ENCODE peak calls at places on chromosomes 2 and 18, in eight cellular contexts. E is activated naive CD4-positive, alpha-beta T cell; A is AG04450; Z is stimulated activated CD4-positive, alpha-beta T cell treated with anti-CD3 and anti-CD28 coated beads, Interleukin-1b, Interleukin-23, amount 100 ng/mL, for 1 hour; J is foreskin fibroblast; V is NCI-H345; D is mesendoderm; F is T-helper 17 cell. G is an unnamed sample.

GRCh38 chr2:133431289-133431688 is 137.0 kb downstream of the NCKAP5 start:
- DNase-seq in A (no peak), D (no peak), V (no peak), J (no peak), E (no peak), Z (no peak), F (no peak), G (no peak)

GRCh38 chr2:16630463-16630862 is 35.2 kb downstream of the CYRIA start:
- DNase-seq in D (no peak), A (no peak), V (no peak), J (no peak), E (no peak), Z (no peak), F (no peak), G (no peak)

GRCh38 chr18:54946149-54946581 is 13.1 kb downstream of the CCDC68 start:
- DNase-seq in F (no peak), V (no peak), D (no peak), E (no peak), Z (no peak), J (no peak), A (no peak), G (no peak)

GRCh38 chr2:214492152-214492551 is 81.3 kb downstream of the VWC2L start:
- DNase-seq in V (peak; percentile 98), D (no peak), E (no peak), A (no peak), J (no peak), Z (no peak), F (no peak), G (no peak)

GRCh38 chr2:3429068-3429610 is 49.6 kb downstream of the TRAPPC12 start:
- DNase-seq in F (no peak), Z (no peak), J (no peak), V (no peak), A (no peak), E (no peak), D (no peak), G (no peak)

GRCh38 chr2:156800781-156801366 is 364.7 kb downstream of the GPD2 start:
- DNase-seq in V (peak; percentile 42), Z (no peak), J (no peak), E (no peak), F (no peak), A (no peak), D (peak; percentile 52), G (no peak)

GRCh38 chr2:437772-438393 is 150.0 kb upstream of the ALKAL2 start:
- DNase-seq in A (no peak), F (peak; percentile 24), D (no peak), J (no peak), E (no peak), V (peak; percentile 73), Z (no peak), G (no peak)

GRCh38 chr2:18745431-18746272 is 156.3 kb upstream of the NT5C1B start:
- DNase-seq in Z (no peak), F (no peak), V (no peak), J (no peak), D (no peak), A (no peak), E (no peak), G (no peak)

GRCh38 chr2:205386109-205386508 is 296.2 kb upstream of the NRP2 start:
- DNase-seq in F (no peak), V (no peak), A (no peak), J (peak; percentile 63), E (no peak), Z (no peak), D (no peak), G (no peak)

GRCh38 chr2:204892506-204893255 is 347.4 kb downstream of the PARD3B start:
- DNase-seq in A (no peak), E (no peak), J (peak; percentile 67), F (no peak), Z (no peak), V (no peak), D (no peak), G (no peak)

GRCh38 chr2:158457092-158457825 is 507 bp downstream of the PKP4 start:
- DNase-seq in J (peak; percentile 55), E (peak; percentile 29), Z (peak; percentile 14), D (peak; percentile 80), F (peak; percentile 53), V (peak; percentile 60), A (no peak), G (peak; percentile 89)

GRCh38 chr2:192087398-192087958 is 107.3 kb downstream of the TMEFF2 start:
- DNase-seq in Z (no peak), D (no peak), J (no peak), A (no peak), E (no peak), F (no peak), V (peak; percentile 67), G (no peak)

GRCh38 chr2:215447673-215448081 is 11.8 kb upstream of the FN1 start:
- DNase-seq in Z (no peak), V (no peak), A (no peak), E (no peak), J (no peak), F (no peak), D (no peak), G (no peak)

GRCh38 chr18:54684786-54685185 is 93.7 kb downstream of the DYNAP start:
- DNase-seq in F (no peak), V (no peak), J (no peak), A (no peak), Z (no peak), E (no peak), D (peak; percentile 63), G (no peak)

GRCh38 chr18:79965119-79965902 is 868 bp downstream of the HSBP1L1 start:
- DNase-seq in J (peak; percentile 56), Z (no peak), V (peak; percentile 26), F (no peak), E (no peak), D (peak; percentile 66), A (peak; percentile 55), G (peak; percentile 76)

GRCh38 chr18:21069468-21069867 is 42.1 kb downstream of the ROCK1 start:
- DNase-seq in Z (no peak), E (no peak), V (no peak), D (no peak), A (no peak), F (no peak), J (no peak), G (no peak)

G was measured in posterior vena cava.